ENCODE peak calls at places on chromosomes 3 and 15, in eight cellular contexts. One of them, this sample, is unnamed.

GRCh38 chr3:36282774-36283173 is 97.5 kb upstream of the STAC start:
- ATAC-seq in GM12878: no peak
- ATAC-seq in HepG2: no peak
- ATAC-seq in upper lobe of left lung: no peak
- ATAC-seq in K562: no peak
- ATAC-seq in Panc1: peak
- ATAC-seq in HCT116: no peak
- ATAC-seq in GM23338: no peak
- ATAC-seq in this sample: no peak

GRCh38 chr15:85455851-85456250 is 75.4 kb downstream of the AKAP13 start:
- ATAC-seq in GM12878: no peak
- ATAC-seq in HepG2: no peak
- ATAC-seq in upper lobe of left lung: no peak
- ATAC-seq in K562: no peak
- ATAC-seq in Panc1: no peak
- ATAC-seq in HCT116: no peak
- ATAC-seq in GM23338: no peak
- ATAC-seq in this sample: no peak

GRCh38 chr15:101351736-101352135 is 56.7 kb upstream of the SNRPA1 start:
- ATAC-seq in GM12878: no peak
- ATAC-seq in HepG2: no peak
- ATAC-seq in upper lobe of left lung: no peak
- ATAC-seq in K562: no peak
- ATAC-seq in Panc1: no peak
- ATAC-seq in HCT116: no peak
- ATAC-seq in GM23338: no peak
- ATAC-seq in this sample: no peak

GRCh38 chr3:172223870-172224269 is 184.5 kb downstream of the FNDC3B start:
- ATAC-seq in GM12878: no peak
- ATAC-seq in HepG2: peak
- ATAC-seq in upper lobe of left lung: no peak
- ATAC-seq in K562: no peak
- ATAC-seq in Panc1: no peak
- ATAC-seq in HCT116: no peak
- ATAC-seq in GM23338: no peak
- ATAC-seq in this sample: no peak

GRCh38 chr15:48777645-48778337 is 33.1 kb downstream of the CEP152 start:
- ATAC-seq in GM12878: no peak
- ATAC-seq in HepG2: no peak
- ATAC-seq in upper lobe of left lung: no peak
- ATAC-seq in K562: no peak
- ATAC-seq in Panc1: no peak
- ATAC-seq in HCT116: no peak
- ATAC-seq in GM23338: no peak
- ATAC-seq in this sample: no peak

GRCh38 chr3:172607305-172608121 is 84.3 kb upstream of the TNFSF10 start:
- ATAC-seq in GM12878: peak
- ATAC-seq in HepG2: no peak
- ATAC-seq in upper lobe of left lung: no peak
- ATAC-seq in K562: no peak
- ATAC-seq in Panc1: peak
- ATAC-seq in HCT116: no peak
- ATAC-seq in GM23338: peak
- ATAC-seq in this sample: no peak

GRCh38 chr3:140216249-140216648 is 281.3 kb downstream of the CLSTN2 start:
- ATAC-seq in GM12878: peak
- ATAC-seq in HepG2: peak
- ATAC-seq in upper lobe of left lung: no peak
- ATAC-seq in K562: peak
- ATAC-seq in Panc1: no peak
- ATAC-seq in HCT116: peak
- ATAC-seq in GM23338: no peak
- ATAC-seq in this sample: no peak

GRCh38 chr3:41933154-41933676 is 28.7 kb downstream of the ULK4 start:
- ATAC-seq in GM12878: no peak
- ATAC-seq in HepG2: no peak
- ATAC-seq in upper lobe of left lung: no peak
- ATAC-seq in K562: no peak
- ATAC-seq in Panc1: peak
- ATAC-seq in HCT116: no peak
- ATAC-seq in GM23338: no peak
- ATAC-seq in this sample: peak

GRCh38 chr15:39586387-39587171 is 5.7 kb downstream of the THBS1 start:
- ATAC-seq in GM12878: no peak
- ATAC-seq in HepG2: no peak
- ATAC-seq in upper lobe of left lung: no peak
- ATAC-seq in K562: no peak
- ATAC-seq in Panc1: no peak
- ATAC-seq in HCT116: no peak
- ATAC-seq in GM23338: no peak
- ATAC-seq in this sample: no peak

GRCh38 chr15:78671626-78672211 is 30.7 kb upstream of the CHRNB4 start:
- ATAC-seq in GM12878: no peak
- ATAC-seq in HepG2: no peak
- ATAC-seq in upper lobe of left lung: no peak
- ATAC-seq in K562: no peak
- ATAC-seq in Panc1: no peak
- ATAC-seq in HCT116: no peak
- ATAC-seq in GM23338: peak
- ATAC-seq in this sample: no peak

GRCh38 chr3:47315069-47315647 is 32.4 kb downstream of the KLHL18 start:
- ATAC-seq in GM12878: no peak
- ATAC-seq in HepG2: no peak
- ATAC-seq in upper lobe of left lung: no peak
- ATAC-seq in K562: peak
- ATAC-seq in Panc1: no peak
- ATAC-seq in HCT116: no peak
- ATAC-seq in GM23338: no peak
- ATAC-seq in this sample: no peak

GRCh38 chr3:77652624-77653023 is 612.7 kb downstream of the ROBO2 start:
- ATAC-seq in GM12878: no peak
- ATAC-seq in HepG2: no peak
- ATAC-seq in upper lobe of left lung: no peak
- ATAC-seq in K562: no peak
- ATAC-seq in Panc1: no peak
- ATAC-seq in HCT116: no peak
- ATAC-seq in GM23338: no peak
- ATAC-seq in this sample: no peak

GRCh38 chr15:100714749-100715342 is 112.5 kb downstream of the ASB7 start:
- ATAC-seq in GM12878: no peak
- ATAC-seq in HepG2: peak
- ATAC-seq in upper lobe of left lung: no peak
- ATAC-seq in K562: no peak
- ATAC-seq in Panc1: no peak
- ATAC-seq in HCT116: no peak
- ATAC-seq in GM23338: no peak
- ATAC-seq in this sample: no peak

DNA sequence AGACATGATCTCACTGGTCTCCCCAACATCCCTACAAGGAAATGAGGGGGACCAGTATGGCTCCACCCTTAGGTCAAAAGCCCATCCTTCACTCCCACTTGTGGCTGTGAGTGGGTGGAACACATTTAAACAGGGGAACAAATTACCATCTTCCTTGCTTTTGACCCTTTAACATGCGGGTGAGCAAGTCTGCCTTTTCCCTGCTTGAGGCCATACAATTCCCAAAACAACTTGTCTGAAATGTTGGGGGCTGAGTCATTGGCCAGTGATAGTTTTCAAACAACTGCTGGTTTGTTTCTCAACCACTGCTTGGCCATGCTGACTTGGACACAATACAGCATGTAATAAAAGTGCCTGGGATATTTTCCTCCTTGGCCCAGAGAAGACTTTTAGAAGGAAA is 39.6 kb downstream of the COL8A1 start:
- ATAC-seq in GM12878: no peak
- ATAC-seq in HepG2: no peak
- ATAC-seq in upper lobe of left lung: no peak
- ATAC-seq in K562: no peak
- ATAC-seq in Panc1: no peak
- ATAC-seq in HCT116: no peak
- ATAC-seq in GM23338: no peak
- ATAC-seq in this sample: peak
- TF ChIP-seq POLR2AphosphoS5 in GM12878: no peak
- TF ChIP-seq POLR2AphosphoS5 in HepG2: no peak
- TF ChIP-seq POLR2AphosphoS5 in upper lobe of left lung: peak
- TF ChIP-seq POLR2AphosphoS5 in K562: no peak
- TF ChIP-seq POLR2AphosphoS5 in Panc1: no peak
- TF ChIP-seq POLR2AphosphoS5 in HCT116: no peak
- TF ChIP-seq POLR2AphosphoS5 in GM23338: no peak
- TF ChIP-seq POLR2AphosphoS5 in this sample: peak

GRCh38 chr3:70979983-70980645 is 603.4 kb downstream of the FOXP1 start:
- ATAC-seq in GM12878: no peak
- ATAC-seq in HepG2: no peak
- ATAC-seq in upper lobe of left lung: no peak
- ATAC-seq in K562: no peak
- ATAC-seq in Panc1: no peak
- ATAC-seq in HCT116: no peak
- ATAC-seq in GM23338: no peak
- ATAC-seq in this sample: no peak

GRCh38 chr3:70981252-70981933 is 602.1 kb downstream of the FOXP1 start:
- ATAC-seq in GM12878: no peak
- ATAC-seq in HepG2: no peak
- ATAC-seq in upper lobe of left lung: no peak
- ATAC-seq in K562: no peak
- ATAC-seq in Panc1: no peak
- ATAC-seq in HCT116: no peak
- ATAC-seq in GM23338: no peak
- ATAC-seq in this sample: no peak

GRCh38 chr3:70982274-70982673 is 601.3 kb downstream of the FOXP1 start:
- ATAC-seq in GM12878: no peak
- ATAC-seq in HepG2: no peak
- ATAC-seq in upper lobe of left lung: no peak
- ATAC-seq in K562: no peak
- ATAC-seq in Panc1: no peak
- ATAC-seq in HCT116: no peak
- ATAC-seq in GM23338: no peak
- ATAC-seq in this sample: peak

GRCh38 chr3:70982700-70983140 is 600.8 kb downstream of the FOXP1 start:
- ATAC-seq in GM12878: peak
- ATAC-seq in HepG2: no peak
- ATAC-seq in upper lobe of left lung: peak
- ATAC-seq in K562: no peak
- ATAC-seq in Panc1: peak
- ATAC-seq in HCT116: peak
- ATAC-seq in GM23338: peak
- ATAC-seq in this sample: peak

GRCh38 chr3:70980646-70981031 is 602.9 kb downstream of the FOXP1 start:
- ATAC-seq in GM12878: peak
- ATAC-seq in HepG2: no peak
- ATAC-seq in upper lobe of left lung: no peak
- ATAC-seq in K562: no peak
- ATAC-seq in Panc1: no peak
- ATAC-seq in HCT116: no peak
- ATAC-seq in GM23338: no peak
- ATAC-seq in this sample: no peak
- H3K27ac ChIP-seq in GM12878: no peak
- H3K27ac ChIP-seq in HepG2: no peak
- H3K27ac ChIP-seq in upper lobe of left lung: peak
- H3K27ac ChIP-seq in K562: no peak
- H3K27ac ChIP-seq in Panc1: no peak
- H3K27ac ChIP-seq in HCT116: no peak
- H3K27ac ChIP-seq in GM23338: no peak
- H3K27ac ChIP-seq in this sample: peak

GRCh38 chr15:74955017-74955416 is 1.6 kb downstream of the RPP25 start:
- ATAC-seq in GM12878: no peak
- ATAC-seq in HepG2: no peak
- ATAC-seq in upper lobe of left lung: no peak
- ATAC-seq in K562: no peak
- ATAC-seq in Panc1: no peak
- ATAC-seq in HCT116: no peak
- ATAC-seq in GM23338: no peak
- ATAC-seq in this sample: no peak

GRCh38 chr15:74958320-74958907 is 1.8 kb upstream of the RPP25 start:
- ATAC-seq in GM12878: peak
- ATAC-seq in HepG2: peak
- ATAC-seq in upper lobe of left lung: peak
- ATAC-seq in K562: no peak
- ATAC-seq in Panc1: peak
- ATAC-seq in HCT116: peak
- ATAC-seq in GM23338: peak
- ATAC-seq in this sample: peak

GRCh38 chr15:74957301-74958035 is 896 bp upstream of the RPP25 start:
- ATAC-seq in GM12878: peak
- ATAC-seq in HepG2: no peak
- ATAC-seq in upper lobe of left lung: peak
- ATAC-seq in K562: peak
- ATAC-seq in Panc1: peak
- ATAC-seq in HCT116: peak
- ATAC-seq in GM23338: peak
- ATAC-seq in this sample: peak

GRCh38 chr15:74955796-74956647 is 550 bp downstream of the RPP25 start:
- ATAC-seq in GM12878: peak
- ATAC-seq in HepG2: no peak
- ATAC-seq in upper lobe of left lung: peak
- ATAC-seq in K562: peak
- ATAC-seq in Panc1: peak
- ATAC-seq in HCT116: no peak
- ATAC-seq in GM23338: peak
- ATAC-seq in this sample: peak

GRCh38 chr15:74956648-74957300 is at the start of gene RPP25:
- ATAC-seq in GM12878: peak
- ATAC-seq in HepG2: peak
- ATAC-seq in upper lobe of left lung: peak
- ATAC-seq in K562: peak
- ATAC-seq in Panc1: peak
- ATAC-seq in HCT116: peak
- ATAC-seq in GM23338: peak
- ATAC-seq in this sample: peak
- TF ChIP-seq POLR2AphosphoS5 in GM12878: no peak
- TF ChIP-seq POLR2AphosphoS5 in HepG2: no peak
- TF ChIP-seq POLR2AphosphoS5 in upper lobe of left lung: peak
- TF ChIP-seq POLR2AphosphoS5 in K562: no peak
- TF ChIP-seq POLR2AphosphoS5 in Panc1: peak
- TF ChIP-seq POLR2AphosphoS5 in HCT116: peak
- TF ChIP-seq POLR2AphosphoS5 in GM23338: peak
- TF ChIP-seq POLR2AphosphoS5 in this sample: peak

GRCh38 chr3:100106094-100106493 is 8.2 kb downstream of the FILIP1L start:
- ATAC-seq in GM12878: no peak
- ATAC-seq in HepG2: no peak
- ATAC-seq in upper lobe of left lung: no peak
- ATAC-seq in K562: peak
- ATAC-seq in Panc1: no peak
- ATAC-seq in HCT116: no peak
- ATAC-seq in GM23338: no peak
- ATAC-seq in this sample: no peak
- H3K27ac ChIP-seq in GM12878: peak
- H3K27ac ChIP-seq in HepG2: no peak
- H3K27ac ChIP-seq in upper lobe of left lung: peak
- H3K27ac ChIP-seq in K562: no peak
- H3K27ac ChIP-seq in Panc1: peak
- H3K27ac ChIP-seq in HCT116: no peak
- H3K27ac ChIP-seq in GM23338: no peak
- H3K27ac ChIP-seq in this sample: no peak